ENCODE peak calls at places on chromosomes 3 and 15, in six cellular contexts. T, M, H, B, C and N are unnamed samples.

GRCh38 chr15:63030101-63030528 is 12.4 kb upstream of the TPM1 start:
- DNase-seq in M (no peak), C (peak), B (no peak), H (peak), T (no peak), N (peak)

GRCh38 chr3:61638721-61639120 is 77.3 kb downstream of the PTPRG start:
- DNase-seq in C (no peak), M (no peak), H (no peak), B (no peak), T (no peak), N (peak)

GRCh38 chr15:73948982-73949381 is 22.7 kb downstream of the LOXL1 start:
- DNase-seq in B (no peak), C (no peak), H (peak), M (no peak), T (no peak), N (no peak)

GRCh38 chr15:47803767-47804166 is 86.5 kb downstream of the SEMA6D start:
- DNase-seq in H (no peak), C (no peak), B (no peak), M (no peak), T (no peak), N (peak)

GRCh38 chr15:43329222-43329959 is 982 bp downstream of the LCMT2 start:
- DNase-seq in B (no peak), H (no peak), M (no peak), C (no peak), T (no peak), N (peak)

GRCh38 chr3:82050382-82050781 is 288.9 kb upstream of the GBE1 start:
- DNase-seq in H (no peak), T (no peak), C (no peak), M (no peak), B (no peak), N (no peak)

GRCh38 chr3:163877805-163878204 is 1200.5 kb downstream of the SI start:
- DNase-seq in C (no peak), M (no peak), T (no peak), B (no peak), H (no peak), N (no peak)

GRCh38 chr3:138774529-138775253 is 60.0 kb downstream of the PIK3CB start:
- DNase-seq in C (peak), M (peak), H (no peak), B (peak), T (no peak), N (peak)

GRCh38 chr3:127037021-127037400 is 54.1 kb downstream of the PLXNA1 start:
- DNase-seq in M (no peak), T (no peak), C (no peak), B (no peak), H (no peak), N (no peak)

GRCh38 chr3:126900859-126901540 is 81.9 kb upstream of the PLXNA1 start:
- DNase-seq in B (no peak), T (no peak), M (no peak), H (no peak), C (no peak), N (no peak)

GRCh38 chr3:184135149-184135910 is at the start of gene EIF2B5:
- DNase-seq in T (peak), H (peak), M (peak), B (peak), C (peak), N (peak)

GRCh38 chr3:46578973-46579755 is 13.1 kb upstream of the LRRC2 start:
- DNase-seq in C (no peak), H (no peak), T (no peak), M (no peak), B (no peak), N (no peak)

GRCh38 chr3:37787027-37787868 is 74.4 kb upstream of the CTDSPL start:
- DNase-seq in C (no peak), H (no peak), T (no peak), B (no peak), M (no peak), N (no peak)

GRCh38 chr3:148366743-148367410 is 330.8 kb upstream of the AGTR1 start:
- DNase-seq in H (no peak), M (no peak), T (no peak), B (no peak), C (no peak), N (no peak)

GRCh38 chr3:157130138-157130880 is 29.6 kb downstream of the CCNL1 start:
- DNase-seq in B (peak), H (peak), T (peak), M (peak), C (peak), N (peak)

GRCh38 chr15:65092046-65092770 is 15.7 kb downstream of the KBTBD13 start:
- DNase-seq in H (no peak), B (no peak), M (no peak), C (no peak), T (no peak), N (no peak)

GRCh38 chr15:79943820-79944219 is 27.2 kb downstream of the BCL2A1 start:
- DNase-seq in H (no peak), B (no peak), C (no peak), T (no peak), M (no peak), N (peak)

GRCh38 chr3:5015056-5015455 is 35.8 kb downstream of the BHLHE40 start:
- DNase-seq in T (no peak), B (no peak), C (no peak), M (no peak), H (no peak), N (no peak)

GRCh38 chr3:20422391-20422790 is 236.4 kb upstream of the SGO1 start:
- DNase-seq in M (no peak), B (no peak), H (no peak), C (no peak), T (no peak), N (no peak)

GRCh38 chr3:79497447-79498111 is 270.2 kb downstream of the ROBO1 start:
- DNase-seq in B (no peak), C (no peak), T (no peak), H (no peak), M (no peak), N (peak)

GRCh38 chr3:4742359-4742758 is 236.9 kb upstream of the BHLHE40 start:
- DNase-seq in T (no peak), H (no peak), B (no peak), C (no peak), M (no peak), N (peak)

GRCh38 chr3:158770254-158771017 is 31.4 kb upstream of the MFSD1 start:
- DNase-seq in T (no peak), C (no peak), H (no peak), M (no peak), B (peak), N (peak)

GRCh38 chr3:122745365-122746021 is 48.1 kb downstream of the HSPBAP1 start:
- DNase-seq in M (no peak), T (no peak), H (no peak), B (no peak), C (no peak), N (peak)

GRCh38 chr15:40952901-40953712 is at the start of gene CHAC1:
- DNase-seq in B (peak), M (peak), T (peak), H (peak), C (peak), N (peak)

GRCh38 chr15:74228723-74229081 is 7.4 kb upstream of the CCDC33 start:
- DNase-seq in T (no peak), C (no peak), H (no peak), M (no peak), B (no peak), N (peak)

GRCh38 chr3:123716421-123716820 is 131.6 kb upstream of the HACD2 start:
- DNase-seq in C (no peak), H (no peak), B (no peak), M (no peak), T (no peak), N (no peak)

GRCh38 chr3:37028329-37028728 is 35.0 kb downstream of the MLH1 start:
- DNase-seq in C (peak), M (no peak), T (no peak), B (no peak), H (no peak), N (no peak)

GRCh38 chr3:13666227-13666619 is 117.3 kb downstream of the FBLN2 start:
- DNase-seq in T (no peak), H (no peak), C (no peak), B (no peak), M (no peak), N (no peak)

GRCh38 chr3:184450542-184450941 is 70.7 kb downstream of the CHRD start:
- DNase-seq in T (no peak), H (no peak), B (no peak), M (no peak), C (no peak), N (no peak)

GRCh38 chr3:40068647-40069046 is 240.9 kb upstream of the EIF1B start:
- DNase-seq in B (no peak), T (no peak), C (no peak), M (no peak), H (no peak), N (no peak)

GRCh38 chr3:45929042-45929679 is 14.1 kb upstream of the CXCR6 start:
- DNase-seq in B (peak), T (peak), C (peak), M (no peak), H (no peak), N (no peak)

GRCh38 chr3:40083066-40083465 is 226.4 kb upstream of the EIF1B start:
- DNase-seq in M (no peak), C (no peak), H (no peak), T (no peak), B (no peak), N (no peak)

GRCh38 chr3:185328324-185329004 is 34.5 kb upstream of the MAP3K13 start:
- DNase-seq in B (no peak), T (no peak), M (no peak), H (no peak), C (no peak), N (no peak)

GRCh38 chr3:77506384-77506783 is 466.5 kb downstream of the ROBO2 start:
- DNase-seq in B (no peak), C (no peak), H (no peak), M (no peak), T (no peak), N (no peak)

GRCh38 chr15:52183562-52184173 is 7.5 kb downstream of the GNB5 start:
- DNase-seq in H (no peak), B (no peak), C (peak), T (no peak), M (no peak), N (peak)

GRCh38 chr3:129121016-129121791 is 400 bp downstream of the RAB43 start:
- DNase-seq in T (peak), B (no peak), M (no peak), H (peak), C (no peak), N (peak)

GRCh38 chr3:125916376-125916978 is 52.5 kb upstream of the ROPN1B start:
- DNase-seq in H (no peak), T (no peak), C (peak), B (peak), M (no peak), N (peak)

GRCh38 chr15:60442763-60443162 is 36.2 kb downstream of the ICE2 start:
- DNase-seq in T (no peak), M (no peak), H (no peak), C (no peak), B (no peak), N (no peak)

GRCh38 chr15:101104186-101104585 is 147.7 kb downstream of the CHSY1 start:
- DNase-seq in H (no peak), C (no peak), T (no peak), B (no peak), M (no peak), N (no peak)

GRCh38 chr3:129046037-129046731 is 14.4 kb upstream of the GP9 start:
- DNase-seq in B (no peak), C (no peak), H (no peak), M (no peak), T (no peak), N (no peak)